ENCODE peak calls at places on chromosomes 7 and 10, in eight cellular contexts. One of them, this sample, is unnamed.
A peak's percentile ranks its signal among the peaks of the same experiment; 100 is the strongest.

GRCh38 chr7:127107601-127108007 is 145.1 kb downstream of the GRM8 start:
- DNase-seq in heart right ventricle: no peak
- DNase-seq in psoas muscle: no peak
- DNase-seq in thoracic aorta: no peak
- DNase-seq in A549: peak; percentile 66
- DNase-seq in K562: peak; percentile 59
- DNase-seq in right lobe of liver: peak; percentile 50
- DNase-seq in lung: peak; percentile 31
- DNase-seq in this sample: peak; percentile 58

GRCh38 chr10:76885815-76886214 is 751.8 kb downstream of the KCNMA1 start:
- DNase-seq in heart right ventricle: peak; percentile 24
- DNase-seq in psoas muscle: no peak
- DNase-seq in thoracic aorta: no peak
- DNase-seq in A549: no peak
- DNase-seq in K562: no peak
- DNase-seq in right lobe of liver: no peak
- DNase-seq in lung: no peak
- DNase-seq in this sample: no peak

GRCh38 chr7:143407296-143408246 is 1.1 kb downstream of the EPHA1 start:
- DNase-seq in heart right ventricle: no peak
- DNase-seq in psoas muscle: no peak
- DNase-seq in thoracic aorta: no peak
- DNase-seq in A549: no peak
- DNase-seq in K562: peak; percentile 35
- DNase-seq in right lobe of liver: no peak
- DNase-seq in lung: no peak
- DNase-seq in this sample: no peak

GRCh38 chr10:126455766-126456425 is 67.6 kb upstream of the ADAM12 start:
- DNase-seq in heart right ventricle: no peak
- DNase-seq in psoas muscle: no peak
- DNase-seq in thoracic aorta: no peak
- DNase-seq in A549: no peak
- DNase-seq in K562: no peak
- DNase-seq in right lobe of liver: no peak
- DNase-seq in lung: no peak
- DNase-seq in this sample: no peak

GRCh38 chr10:64468219-64468618 is 947.0 kb downstream of the REEP3 start:
- DNase-seq in heart right ventricle: no peak
- DNase-seq in psoas muscle: no peak
- DNase-seq in thoracic aorta: no peak
- DNase-seq in A549: no peak
- DNase-seq in K562: no peak
- DNase-seq in right lobe of liver: no peak
- DNase-seq in lung: no peak
- DNase-seq in this sample: no peak

GRCh38 chr10:68781613-68782574 is 45.4 kb upstream of the STOX1 start:
- DNase-seq in heart right ventricle: no peak
- DNase-seq in psoas muscle: no peak
- DNase-seq in thoracic aorta: no peak
- DNase-seq in A549: no peak
- DNase-seq in K562: no peak
- DNase-seq in right lobe of liver: no peak
- DNase-seq in lung: peak; percentile 6
- DNase-seq in this sample: peak; percentile 26

GRCh38 chr10:89392974-89393373 is 551 bp downstream of the IFIT1 start:
- DNase-seq in heart right ventricle: no peak
- DNase-seq in psoas muscle: no peak
- DNase-seq in thoracic aorta: no peak
- DNase-seq in A549: peak; percentile 16
- DNase-seq in K562: no peak
- DNase-seq in right lobe of liver: no peak
- DNase-seq in lung: no peak
- DNase-seq in this sample: no peak

GRCh38 chr7:137885623-137886022 is 38.8 kb upstream of the DGKI start:
- DNase-seq in heart right ventricle: no peak
- DNase-seq in psoas muscle: no peak
- DNase-seq in thoracic aorta: no peak
- DNase-seq in A549: no peak
- DNase-seq in K562: no peak
- DNase-seq in right lobe of liver: no peak
- DNase-seq in lung: no peak
- DNase-seq in this sample: no peak

GRCh38 chr10:14439451-14440259 is 108.9 kb upstream of the FRMD4A start:
- DNase-seq in heart right ventricle: no peak
- DNase-seq in psoas muscle: no peak
- DNase-seq in thoracic aorta: no peak
- DNase-seq in A549: no peak
- DNase-seq in K562: no peak
- DNase-seq in right lobe of liver: no peak
- DNase-seq in lung: no peak
- DNase-seq in this sample: peak; percentile 2

GRCh38 chr10:71521504-71522290 is 125.0 kb downstream of the CDH23 start:
- DNase-seq in heart right ventricle: no peak
- DNase-seq in psoas muscle: no peak
- DNase-seq in thoracic aorta: no peak
- DNase-seq in A549: no peak
- DNase-seq in K562: no peak
- DNase-seq in right lobe of liver: no peak
- DNase-seq in lung: no peak
- DNase-seq in this sample: no peak

GRCh38 chr10:132886211-132887099 is 55.9 kb downstream of the CFAP46 start:
- DNase-seq in heart right ventricle: peak; percentile 3
- DNase-seq in psoas muscle: peak; percentile 39
- DNase-seq in thoracic aorta: no peak
- DNase-seq in A549: peak; percentile 67
- DNase-seq in K562: no peak
- DNase-seq in right lobe of liver: peak; percentile 32
- DNase-seq in lung: no peak
- DNase-seq in this sample: peak; percentile 2

GRCh38 chr10:99854860-99855259 is 72.4 kb downstream of the ABCC2 start:
- DNase-seq in heart right ventricle: no peak
- DNase-seq in psoas muscle: no peak
- DNase-seq in thoracic aorta: no peak
- DNase-seq in A549: peak; percentile 81
- DNase-seq in K562: peak; percentile 16
- DNase-seq in right lobe of liver: no peak
- DNase-seq in lung: no peak
- DNase-seq in this sample: peak; percentile 20
- TF ChIP-seq CTCF in heart right ventricle: peak; percentile 57
- TF ChIP-seq CTCF in psoas muscle: peak; percentile 20
- TF ChIP-seq CTCF in thoracic aorta: no peak
- TF ChIP-seq CTCF in A549: peak; percentile 46
- TF ChIP-seq CTCF in K562: peak; percentile 49
- TF ChIP-seq CTCF in right lobe of liver: peak; percentile 26
- TF ChIP-seq CTCF in lung: peak; percentile 21
- TF ChIP-seq CTCF in this sample: peak; percentile 57

GRCh38 chr7:43664681-43665080 is 64.6 kb downstream of the COA1 start:
- DNase-seq in heart right ventricle: no peak
- DNase-seq in psoas muscle: no peak
- DNase-seq in thoracic aorta: no peak
- DNase-seq in A549: no peak
- DNase-seq in K562: no peak
- DNase-seq in right lobe of liver: no peak
- DNase-seq in lung: no peak
- DNase-seq in this sample: no peak
- H3K4me1 ChIP-seq in heart right ventricle: peaks cover 10% of the 10 kb centered on the region
- H3K4me1 ChIP-seq in psoas muscle: peaks cover 38% of the 10 kb centered on the region
- H3K4me1 ChIP-seq in thoracic aorta: no peaks in the 10 kb centered on the region
- H3K4me1 ChIP-seq in A549: peaks cover 67% of the 10 kb centered on the region
- H3K4me1 ChIP-seq in K562: peaks cover 5% of the 10 kb centered on the region
- H3K4me1 ChIP-seq in right lobe of liver: peaks cover 10% of the 10 kb centered on the region
- H3K4me1 ChIP-seq in lung: no peaks in the 10 kb centered on the region
- H3K4me1 ChIP-seq in this sample: peaks cover 13% of the 10 kb centered on the region

GRCh38 chr7:32319019-32319382 is 171.2 kb downstream of the LSM5 start:
- DNase-seq in heart right ventricle: peak; percentile 25
- DNase-seq in psoas muscle: no peak
- DNase-seq in thoracic aorta: no peak
- DNase-seq in A549: no peak
- DNase-seq in K562: no peak
- DNase-seq in right lobe of liver: no peak
- DNase-seq in lung: no peak
- DNase-seq in this sample: no peak
- H3K4me3 ChIP-seq in heart right ventricle: peak overlapping the region; percentile 42
- H3K4me3 ChIP-seq in psoas muscle: peak overlapping the region; percentile 25
- H3K4me3 ChIP-seq in thoracic aorta: no peak overlapping the region
- H3K4me3 ChIP-seq in A549: no peak overlapping the region
- H3K4me3 ChIP-seq in K562: no peak overlapping the region
- H3K4me3 ChIP-seq in right lobe of liver: no peak overlapping the region
- H3K4me3 ChIP-seq in lung: no peak overlapping the region
- H3K4me3 ChIP-seq in this sample: no peak overlapping the region

DNA sequence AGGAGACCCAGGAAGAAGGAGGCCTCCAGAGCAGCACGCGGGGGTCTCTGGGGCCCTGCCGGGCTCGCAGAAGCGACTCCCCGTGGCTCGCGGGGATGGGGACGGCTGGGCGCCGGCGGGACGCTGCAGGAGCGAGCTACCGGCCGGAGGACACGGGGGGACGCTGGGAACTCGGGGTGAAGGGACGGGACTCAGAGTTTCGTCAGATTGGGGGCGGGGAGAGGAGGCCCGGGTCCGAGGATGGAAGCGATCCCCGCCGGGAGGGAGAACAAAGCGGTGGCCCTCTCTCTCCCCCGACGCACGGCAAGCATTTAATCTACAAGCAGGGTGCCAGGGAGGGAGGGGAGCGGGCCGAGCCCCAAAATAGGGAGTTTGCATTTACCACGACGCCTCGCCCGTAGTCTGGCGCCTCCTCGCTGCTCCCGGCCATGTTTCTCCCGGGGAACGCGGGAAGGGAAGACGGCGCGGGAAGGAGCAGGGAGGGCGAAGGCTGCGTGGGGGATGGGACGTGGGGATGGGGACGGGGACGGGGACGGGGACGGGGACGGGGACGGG is at the start of gene PRTFDC1:
- DNase-seq in heart right ventricle: peak; percentile 55
- DNase-seq in psoas muscle: peak; percentile 57
- DNase-seq in thoracic aorta: no peak
- DNase-seq in A549: peak; percentile 48
- DNase-seq in K562: peak; percentile 66
- DNase-seq in right lobe of liver: no peak
- DNase-seq in lung: no peak
- DNase-seq in this sample: no peak
- TF ChIP-seq CTCF in heart right ventricle: no peak
- TF ChIP-seq CTCF in psoas muscle: no peak
- TF ChIP-seq CTCF in thoracic aorta: no peak
- TF ChIP-seq CTCF in A549: no peak
- TF ChIP-seq CTCF in K562: no peak
- TF ChIP-seq CTCF in right lobe of liver: no peak
- TF ChIP-seq CTCF in lung: no peak
- TF ChIP-seq CTCF in this sample: no peak

GRCh38 chr10:112173201-112173600 is 10.4 kb downstream of the GPAM start:
- DNase-seq in heart right ventricle: no peak
- DNase-seq in psoas muscle: no peak
- DNase-seq in thoracic aorta: no peak
- DNase-seq in A549: no peak
- DNase-seq in K562: no peak
- DNase-seq in right lobe of liver: no peak
- DNase-seq in lung: no peak
- DNase-seq in this sample: no peak

GRCh38 chr10:112177247-112177646 is 6.3 kb downstream of the GPAM start:
- DNase-seq in heart right ventricle: no peak
- DNase-seq in psoas muscle: no peak
- DNase-seq in thoracic aorta: no peak
- DNase-seq in A549: no peak
- DNase-seq in K562: no peak
- DNase-seq in right lobe of liver: no peak
- DNase-seq in lung: no peak
- DNase-seq in this sample: no peak

GRCh38 chr10:112175409-112175808 is 8.2 kb downstream of the GPAM start:
- DNase-seq in heart right ventricle: no peak
- DNase-seq in psoas muscle: no peak
- DNase-seq in thoracic aorta: no peak
- DNase-seq in A549: no peak
- DNase-seq in K562: no peak
- DNase-seq in right lobe of liver: no peak
- DNase-seq in lung: no peak
- DNase-seq in this sample: no peak

GRCh38 chr10:112176543-112176942 is 7.0 kb downstream of the GPAM start:
- DNase-seq in heart right ventricle: no peak
- DNase-seq in psoas muscle: no peak
- DNase-seq in thoracic aorta: no peak
- DNase-seq in A549: no peak
- DNase-seq in K562: no peak
- DNase-seq in right lobe of liver: no peak
- DNase-seq in lung: no peak
- DNase-seq in this sample: no peak
- H3K4me1 ChIP-seq in heart right ventricle: peaks cover 4% of the 10 kb centered on the region
- H3K4me1 ChIP-seq in psoas muscle: peaks cover 9% of the 10 kb centered on the region
- H3K4me1 ChIP-seq in thoracic aorta: peaks cover 4% of the 10 kb centered on the region
- H3K4me1 ChIP-seq in A549: no peaks in the 10 kb centered on the region
- H3K4me1 ChIP-seq in K562: no peaks in the 10 kb centered on the region
- H3K4me1 ChIP-seq in right lobe of liver: peaks cover 45% of the 10 kb centered on the region
- H3K4me1 ChIP-seq in lung: no peaks in the 10 kb centered on the region
- H3K4me1 ChIP-seq in this sample: no peaks in the 10 kb centered on the region

DNA sequence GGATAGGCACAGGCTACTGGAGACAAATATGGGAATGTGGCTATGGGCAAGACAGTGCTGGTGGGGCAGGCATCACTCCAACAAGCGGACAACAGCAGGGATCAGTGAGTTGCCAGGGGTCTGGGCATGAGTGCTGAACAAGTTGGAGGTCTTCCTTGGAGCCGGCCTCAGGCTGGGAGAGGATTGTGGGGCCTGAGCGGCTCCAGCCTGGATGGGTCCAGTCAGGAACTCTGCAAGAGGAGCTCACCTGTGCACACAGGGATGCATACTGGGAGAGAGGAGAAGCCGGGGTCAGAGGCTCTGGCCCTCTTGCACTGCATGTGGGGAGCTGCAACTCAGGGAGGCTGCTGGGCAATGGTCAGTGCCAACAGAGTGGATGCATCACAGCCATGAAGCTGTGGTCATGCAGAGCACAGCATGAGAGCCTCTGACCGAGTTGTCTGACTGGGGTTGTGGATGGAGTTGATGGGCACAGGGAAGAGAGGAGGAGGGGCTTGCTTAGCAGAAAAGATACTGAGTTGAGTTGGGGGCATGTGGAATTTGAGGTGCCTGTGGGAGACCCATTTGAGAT is 204.0 kb upstream of the ZNF32 start:
- DNase-seq in heart right ventricle: no peak
- DNase-seq in psoas muscle: no peak
- DNase-seq in thoracic aorta: no peak
- DNase-seq in A549: no peak
- DNase-seq in K562: no peak
- DNase-seq in right lobe of liver: no peak
- DNase-seq in lung: no peak
- DNase-seq in this sample: no peak
- H3K4me3 ChIP-seq in heart right ventricle: no peak overlapping the region
- H3K4me3 ChIP-seq in psoas muscle: no peak overlapping the region
- H3K4me3 ChIP-seq in thoracic aorta: no peak overlapping the region
- H3K4me3 ChIP-seq in A549: no peak overlapping the region
- H3K4me3 ChIP-seq in K562: no peak overlapping the region
- H3K4me3 ChIP-seq in right lobe of liver: no peak overlapping the region
- H3K4me3 ChIP-seq in lung: no peak overlapping the region
- H3K4me3 ChIP-seq in this sample: no peak overlapping the region